ENCODE peak calls at places on chromosome 11, in nine cellular contexts. E is kidney, D is osteocyte, F is lower lobe of right lung, X is ovary, R is heart right ventricle, Q is A549, M is fibroblast of pulmonary artery, P is nephron progenitor cell. O is an unnamed sample.

GRCh38 chr11:67033661-67034166 is 10.8 kb downstream of the SYT12 start:
- DNase-seq in E (no peak), D (peak), F (no peak), X (no peak), R (no peak), Q (no peak), M (peak), P (no peak), O (no peak)

GRCh38 chr11:118046964-118047700 is 29.7 kb upstream of the TMPRSS4 start:
- DNase-seq in E (no peak), D (no peak), F (no peak), X (no peak), R (no peak), Q (no peak), M (no peak), P (no peak), O (no peak)

GRCh38 chr11:3954448-3955298 is 99.2 kb downstream of the STIM1 start:
- DNase-seq in E (no peak), D (no peak), F (no peak), X (no peak), R (no peak), Q (no peak), M (no peak), P (no peak), O (no peak)

GRCh38 chr11:7575841-7576451 is 62.1 kb downstream of the PPFIBP2 start:
- DNase-seq in E (peak), D (peak), F (no peak), X (peak), R (no peak), Q (peak), M (no peak), P (no peak), O (no peak)

GRCh38 chr11:114134870-114135269 is 75.4 kb downstream of the ZBTB16 start:
- DNase-seq in E (no peak), D (no peak), F (no peak), X (no peak), R (no peak), Q (no peak), M (peak), P (no peak), O (no peak)

GRCh38 chr11:94302806-94303205 is 1.6 kb upstream of the IZUMO1R start:
- DNase-seq in E (no peak), D (no peak), F (no peak), X (no peak), R (no peak), Q (no peak), M (no peak), P (no peak), O (no peak)

GRCh38 chr11:75055511-75055910 is 41.2 kb downstream of the OR2AT4 start:
- DNase-seq in E (no peak), D (no peak), F (no peak), X (no peak), R (no peak), Q (no peak), M (no peak), P (no peak), O (no peak)

GRCh38 chr11:11985016-11985715 is 23.3 kb downstream of the DKK3 start:
- DNase-seq in E (no peak), D (no peak), F (no peak), X (no peak), R (no peak), Q (no peak), M (peak), P (no peak), O (no peak)

GRCh38 chr11:79437981-79438630 is 2.7 kb downstream of the TENM4 start:
- DNase-seq in E (peak), D (no peak), F (no peak), X (peak), R (no peak), Q (no peak), M (no peak), P (peak), O (peak)

GRCh38 chr11:113176561-113176960 is 137.8 kb upstream of the TTC12 start:
- DNase-seq in E (no peak), D (no peak), F (no peak), X (no peak), R (no peak), Q (no peak), M (peak), P (no peak), O (no peak)

GRCh38 chr11:27552356-27552755 is 45.8 kb upstream of the LIN7C start:
- DNase-seq in E (no peak), D (no peak), F (no peak), X (no peak), R (no peak), Q (no peak), M (no peak), P (no peak), O (no peak)

GRCh38 chr11:131760191-131760951 is 390.0 kb downstream of the NTM start:
- DNase-seq in E (peak), D (no peak), F (no peak), X (no peak), R (peak), Q (no peak), M (peak), P (peak), O (peak)

GRCh38 chr11:2305862-2306823 is 4.3 kb downstream of the TSPAN32 start:
- DNase-seq in E (peak), D (no peak), F (peak), X (peak), R (peak), Q (no peak), M (peak), P (no peak), O (no peak)

GRCh38 chr11:12200359-12201015 is 90.1 kb downstream of the MICAL2 start:
- DNase-seq in E (no peak), D (no peak), F (no peak), X (no peak), R (peak), Q (no peak), M (peak), P (no peak), O (no peak)

GRCh38 chr11:133930053-133930766 is 26.6 kb downstream of the IGSF9B start:
- DNase-seq in E (no peak), D (no peak), F (no peak), X (no peak), R (no peak), Q (no peak), M (no peak), P (no peak), O (no peak)

GRCh38 chr11:114762437-114762836 is 84.1 kb downstream of the NXPE2 start:
- DNase-seq in E (peak), D (no peak), F (peak), X (peak), R (peak), Q (peak), M (peak), P (peak), O (peak)

GRCh38 chr11:94800394-94800793 is 32.2 kb downstream of the AMOTL1 start:
- DNase-seq in E (no peak), D (no peak), F (no peak), X (peak), R (peak), Q (no peak), M (no peak), P (no peak), O (no peak)

GRCh38 chr11:63289658-63290057 is 46.3 kb upstream of the SLC22A25 start:
- DNase-seq in E (no peak), D (no peak), F (no peak), X (no peak), R (no peak), Q (no peak), M (no peak), P (no peak), O (no peak)

GRCh38 chr11:34050536-34050935 is 995 bp upstream of the CAPRIN1 start:
- DNase-seq in E (no peak), D (no peak), F (no peak), X (no peak), R (peak), Q (no peak), M (peak), P (no peak), O (no peak)

GRCh38 chr11:12682730-12683500 is 8.7 kb downstream of the TEAD1 start:
- DNase-seq in E (no peak), D (no peak), F (no peak), X (no peak), R (no peak), Q (no peak), M (no peak), P (no peak), O (no peak)

GRCh38 chr11:12105471-12105870 is 4.9 kb upstream of the MICAL2 start:
- DNase-seq in E (no peak), D (no peak), F (no peak), X (no peak), R (no peak), Q (no peak), M (no peak), P (no peak), O (no peak)

GRCh38 chr11:30196400-30197206 is 34.2 kb upstream of the FSHB start:
- DNase-seq in E (peak), D (no peak), F (peak), X (peak), R (peak), Q (peak), M (peak), P (peak), O (peak)

GRCh38 chr11:29328961-29329441 is 687.8 kb downstream of the KCNA4 start:
- DNase-seq in E (no peak), D (no peak), F (no peak), X (no peak), R (no peak), Q (peak), M (peak), P (no peak), O (peak)

GRCh38 chr11:63850946-63851345 is 12.0 kb downstream of the MARK2 start:
- DNase-seq in E (no peak), D (no peak), F (no peak), X (no peak), R (no peak), Q (no peak), M (no peak), P (no peak), O (no peak)

GRCh38 chr11:101909087-101909486 is 5.7 kb upstream of the CEP126 start:
- DNase-seq in E (no peak), D (no peak), F (no peak), X (no peak), R (no peak), Q (no peak), M (no peak), P (no peak), O (no peak)

GRCh38 chr11:114440971-114441810 is 1.9 kb downstream of the REXO2 start:
- DNase-seq in E (no peak), D (no peak), F (no peak), X (no peak), R (no peak), Q (no peak), M (peak), P (no peak), O (no peak)

GRCh38 chr11:22787565-22788162 is 41.9 kb downstream of the SVIP start:
- DNase-seq in E (no peak), D (no peak), F (no peak), X (no peak), R (no peak), Q (peak), M (peak), P (peak), O (peak)

GRCh38 chr11:125036933-125037332 is 26.2 kb upstream of the SLC37A2 start:
- DNase-seq in E (no peak), D (no peak), F (no peak), X (no peak), R (no peak), Q (no peak), M (peak), P (no peak), O (no peak)

GRCh38 chr11:11263238-11264030 is 89.6 kb downstream of the CSNK2A3 start:
- DNase-seq in E (no peak), D (no peak), F (no peak), X (no peak), R (no peak), Q (no peak), M (no peak), P (peak), O (peak)

GRCh38 chr11:69683764-69684333 is 8.7 kb upstream of the LTO1 start:
- DNase-seq in E (no peak), D (no peak), F (no peak), X (no peak), R (no peak), Q (no peak), M (peak), P (peak), O (no peak)

GRCh38 chr11:27118371-27118770 is 77.8 kb downstream of the BBOX1 start:
- DNase-seq in E (no peak), D (no peak), F (no peak), X (no peak), R (no peak), Q (no peak), M (peak), P (no peak), O (no peak)

GRCh38 chr11:69923196-69923595 is 104.0 kb upstream of the FGF3 start:
- DNase-seq in E (peak), D (no peak), F (peak), X (no peak), R (no peak), Q (no peak), M (no peak), P (no peak), O (no peak)

GRCh38 chr11:34126959-34127848 is 21.8 kb downstream of the NAT10 start:
- DNase-seq in E (no peak), D (no peak), F (no peak), X (no peak), R (no peak), Q (no peak), M (no peak), P (no peak), O (no peak)

GRCh38 chr11:58994171-58994570 is 54.9 kb downstream of the GLYATL1 start:
- DNase-seq in E (no peak), D (no peak), F (no peak), X (no peak), R (no peak), Q (no peak), M (no peak), P (no peak), O (no peak)

GRCh38 chr11:61690706-61691377 is 10.7 kb downstream of the DAGLA start:
- DNase-seq in E (no peak), D (no peak), F (no peak), X (no peak), R (no peak), Q (no peak), M (no peak), P (no peak), O (no peak)

GRCh38 chr11:106021181-106021966 is 666 bp downstream of the MSANTD4 start:
- DNase-seq in E (no peak), D (no peak), F (no peak), X (no peak), R (no peak), Q (no peak), M (peak), P (no peak), O (no peak)

GRCh38 chr11:19493446-19493845 is 219.2 kb upstream of the NAV2 start:
- DNase-seq in E (no peak), D (no peak), F (no peak), X (no peak), R (no peak), Q (no peak), M (no peak), P (no peak), O (no peak)

GRCh38 chr11:21625982-21626381 is 566.9 kb upstream of the ANO5 start:
- DNase-seq in E (no peak), D (no peak), F (no peak), X (no peak), R (peak), Q (no peak), M (no peak), P (no peak), O (no peak)

GRCh38 chr11:45489281-45489906 is 176.0 kb downstream of the CHST1 start:
- DNase-seq in E (no peak), D (no peak), F (no peak), X (no peak), R (no peak), Q (no peak), M (no peak), P (no peak), O (no peak)

GRCh38 chr11:45483361-45483760 is 182.1 kb downstream of the CHST1 start:
- DNase-seq in E (no peak), D (no peak), F (no peak), X (no peak), R (no peak), Q (no peak), M (no peak), P (no peak), O (no peak)

GRCh38 chr11:45484326-45484725 is 181.1 kb downstream of the CHST1 start:
- DNase-seq in E (no peak), D (no peak), F (no peak), X (no peak), R (no peak), Q (no peak), M (no peak), P (no peak), O (no peak)

GRCh38 chr11:45485070-45485716 is 180.2 kb downstream of the CHST1 start:
- DNase-seq in E (no peak), D (no peak), F (no peak), X (no peak), R (no peak), Q (peak), M (no peak), P (no peak), O (no peak)

DNA sequence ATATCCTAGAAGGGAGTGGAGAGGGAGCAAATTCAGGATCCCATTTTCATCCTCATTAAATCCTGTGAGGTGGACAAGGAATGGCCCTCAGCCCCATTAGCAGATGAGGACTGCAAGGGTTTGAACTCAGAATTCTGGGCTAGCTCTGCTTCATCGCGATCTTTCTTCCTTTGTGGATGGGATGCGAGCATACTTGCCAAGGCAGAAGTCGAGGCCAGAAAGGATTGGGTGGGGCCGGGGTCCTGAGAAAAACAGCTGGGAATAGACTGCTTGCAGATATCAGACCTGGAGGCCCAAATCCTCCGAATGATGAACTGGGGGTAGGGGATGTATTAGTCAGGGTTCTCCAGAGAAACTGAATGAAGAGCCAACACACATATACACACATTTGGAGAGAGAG is 179.0 kb downstream of the CHST1 start:
- DNase-seq in E (no peak), D (no peak), F (no peak), X (no peak), R (no peak), Q (no peak), M (no peak), P (no peak), O (no peak)
- TF ChIP-seq CTCF in E (no peak), D (no peak), F (no peak), X (no peak), R (no peak), Q (no peak), M (no peak), P (no peak), O (no peak)

GRCh38 chr11:119567667-119568582 is 145.0 kb upstream of the THY1 start:
- DNase-seq in E (no peak), D (no peak), F (no peak), X (no peak), R (peak), Q (no peak), M (peak), P (no peak), O (no peak)

GRCh38 chr11:119571311-119571710 is 148.3 kb upstream of the THY1 start:
- DNase-seq in E (no peak), D (no peak), F (no peak), X (no peak), R (no peak), Q (no peak), M (no peak), P (no peak), O (no peak)

GRCh38 chr11:119560961-119561360 is 138.0 kb upstream of the THY1 start:
- DNase-seq in E (no peak), D (peak), F (no peak), X (no peak), R (no peak), Q (no peak), M (no peak), P (no peak), O (no peak)

DNA sequence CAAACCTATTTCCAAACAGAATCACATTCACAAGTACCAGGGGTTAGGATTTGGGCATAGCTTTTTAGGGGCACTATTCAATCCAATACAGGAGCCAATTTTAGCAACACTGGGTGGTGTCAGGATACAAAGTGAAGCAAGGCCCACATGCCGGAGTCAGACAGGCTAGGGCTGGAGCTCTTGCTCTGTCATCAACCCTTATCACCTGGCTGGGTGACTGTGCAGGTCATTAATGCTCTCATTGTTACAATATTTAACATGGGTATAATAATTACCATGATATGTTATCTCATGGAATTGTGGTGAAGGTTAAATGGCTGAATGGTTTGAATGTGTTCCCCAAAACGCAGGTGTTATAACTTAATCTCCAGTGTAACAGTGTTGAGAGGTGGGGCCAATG is 143.3 kb upstream of the THY1 start:
- DNase-seq in E (no peak), D (peak), F (no peak), X (no peak), R (no peak), Q (no peak), M (no peak), P (no peak), O (no peak)
- TF ChIP-seq CTCF in E (no peak), D (no peak), F (no peak), X (no peak), R (no peak), Q (no peak), M (no peak), P (no peak), O (no peak)

DNA sequence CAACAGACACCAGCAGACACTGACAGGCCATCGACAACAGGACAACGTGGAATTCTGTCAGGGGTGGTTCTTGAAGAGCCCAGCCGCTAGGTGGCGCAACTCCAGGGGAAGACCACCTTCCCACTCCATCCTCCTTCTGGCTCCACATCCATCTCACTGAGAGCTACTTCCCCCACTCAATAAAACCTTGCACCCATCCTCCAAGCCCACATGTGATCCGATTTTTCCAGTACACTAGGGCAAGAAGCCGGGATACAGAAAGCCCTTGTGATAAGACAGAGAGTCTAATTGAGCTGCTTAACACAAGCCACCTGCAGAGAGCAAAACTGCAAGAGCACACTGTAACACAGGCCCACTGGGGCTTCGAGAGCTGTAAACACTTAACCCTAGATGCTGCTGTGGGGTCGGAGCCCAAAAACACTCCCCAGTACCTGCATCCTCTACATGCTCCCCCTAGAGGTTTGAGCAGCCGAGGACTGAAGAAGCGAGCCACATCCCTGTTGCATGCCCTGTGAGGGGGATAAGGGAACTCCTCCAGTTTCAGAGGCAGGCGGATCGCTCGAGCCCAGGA is 11.5 kb upstream of the RAB39A start:
- DNase-seq in E (no peak), D (peak), F (no peak), X (no peak), R (no peak), Q (no peak), M (peak), P (peak), O (peak)
- TF ChIP-seq CTCF in E (peak), D (peak), F (peak), X (no peak), R (no peak), Q (no peak), M (peak), P (peak), O (peak)

DNA sequence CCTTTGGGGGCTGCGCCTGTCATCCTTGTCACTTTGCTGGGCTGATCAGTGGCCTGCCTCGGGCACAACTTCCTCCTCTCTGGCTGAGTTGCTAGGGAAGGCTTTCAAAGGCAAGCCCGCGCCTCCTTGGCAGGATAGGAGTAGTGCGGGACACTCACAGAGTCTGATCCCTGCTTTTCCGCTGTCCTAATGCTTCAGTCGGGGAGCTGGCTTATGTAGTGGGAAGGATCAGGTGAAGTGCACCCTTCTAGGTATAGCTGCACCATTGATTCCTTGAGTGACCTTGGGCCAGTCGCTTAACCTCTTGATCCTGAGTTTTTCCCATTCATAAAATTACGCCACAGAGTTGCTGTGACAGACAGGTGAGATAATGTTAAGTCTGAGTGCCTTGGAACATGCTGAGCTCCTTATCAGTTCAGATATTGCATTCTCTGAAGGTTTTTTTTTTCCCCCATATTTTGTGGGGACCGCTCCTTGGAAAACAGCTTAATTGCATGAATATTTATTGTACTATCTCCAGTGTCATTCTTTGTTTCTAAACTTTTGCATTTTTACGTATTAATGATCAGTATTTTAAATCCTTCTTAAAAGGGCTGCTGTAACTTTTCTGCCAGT is 943 bp downstream of the IPO7 start:
- DNase-seq in E (no peak), D (no peak), F (no peak), X (no peak), R (no peak), Q (peak), M (no peak), P (no peak), O (no peak)
- TF ChIP-seq CTCF in E (no peak), D (no peak), F (no peak), X (no peak), R (peak), Q (no peak), M (no peak), P (no peak), O (no peak)

O was measured in endothelial cell.